ENCODE peak calls at places on chromosomes 7 and 10, in six cellular contexts. L is cardiac fibroblast, U is NCI-H446, F is NCI-H1092, K is neural progenitor cell, N is AG09319. I is an unnamed sample.

GRCh38 chr10:113108180-113108835 is 158.3 kb downstream of the TCF7L2 start:
- DNase-seq in L (no peak), U (no peak), F (no peak), K (peak), N (no peak), I (peak)

GRCh38 chr7:91128574-91129348 is 135.5 kb upstream of the FZD1 start:
- DNase-seq in L (peak), U (no peak), F (no peak), K (peak), N (no peak), I (no peak)

GRCh38 chr7:149150981-149151380 is 3.7 kb downstream of the ZNF398 start:
- DNase-seq in L (no peak), U (no peak), F (no peak), K (no peak), N (no peak), I (no peak)

GRCh38 chr10:15738237-15738928 is 18.7 kb upstream of the ITGA8 start:
- DNase-seq in L (peak), U (peak), F (no peak), K (no peak), N (peak), I (no peak)

GRCh38 chr7:117203205-117203604 is 119.7 kb downstream of the WNT2 start:
- DNase-seq in L (no peak), U (no peak), F (no peak), K (no peak), N (no peak), I (no peak)

GRCh38 chr10:62231371-62231770 is 37.3 kb downstream of the RTKN2 start:
- DNase-seq in L (peak), U (no peak), F (no peak), K (no peak), N (peak), I (no peak)

GRCh38 chr10:115209133-115209532 is 116.0 kb downstream of the ATRNL1 start:
- DNase-seq in L (no peak), U (no peak), F (no peak), K (no peak), N (no peak), I (no peak)

GRCh38 chr10:123241391-123242141 is 87.4 kb downstream of the BUB3 start:
- DNase-seq in L (no peak), U (no peak), F (no peak), K (no peak), N (no peak), I (no peak)

GRCh38 chr7:141571059-141571458 is 19.8 kb downstream of the AGK start:
- DNase-seq in L (no peak), U (no peak), F (no peak), K (no peak), N (no peak), I (no peak)

GRCh38 chr7:129949292-129950133 is 3.2 kb downstream of the UBE2H start:
- DNase-seq in L (peak), U (no peak), F (no peak), K (peak), N (peak), I (peak)

GRCh38 chr10:110008518-110009339 is 945 bp downstream of the ADD3 start:
- DNase-seq in L (no peak), U (peak), F (no peak), K (peak), N (no peak), I (peak)

GRCh38 chr7:140229591-140230516 is 53.1 kb upstream of the KDM7A start:
- DNase-seq in L (no peak), U (no peak), F (no peak), K (peak), N (no peak), I (no peak)

GRCh38 chr10:24958701-24959392 is 6.4 kb upstream of the PRTFDC1 start:
- DNase-seq in L (peak), U (no peak), F (no peak), K (no peak), N (no peak), I (no peak)

GRCh38 chr7:157989611-157990010 is 598.0 kb downstream of the PTPRN2 start:
- DNase-seq in L (no peak), U (no peak), F (no peak), K (no peak), N (no peak), I (no peak)

I was measured in A673.